ENCODE peak calls at places on chromosomes 7 and 10, in eight cellular contexts. G is HepG2, E is K562, B is GM23338, Q is Panc1, C is HCT116, L is GM12878, N is upper lobe of left lung. Z is an unnamed sample.

GRCh38 chr10:83605783-83606182 is 533.5 kb upstream of the GHITM start:
- ATAC-seq in Q (no peak), L (no peak), B (no peak), C (no peak), N (no peak), E (no peak), G (no peak), Z (no peak)

GRCh38 chr10:60384708-60385398 is 4.8 kb downstream of the ANK3 start:
- ATAC-seq in E (no peak), L (no peak), C (peak), G (no peak), B (no peak), N (peak), Q (peak), Z (peak)

GRCh38 chr7:3194501-3195141 is 106.4 kb upstream of the SDK1 start:
- ATAC-seq in G (peak), C (peak), L (no peak), E (peak), Q (peak), N (peak), B (peak), Z (no peak)

GRCh38 chr10:78367751-78368150 is 334.1 kb downstream of the RPS24 start:
- ATAC-seq in C (no peak), N (no peak), G (no peak), B (no peak), L (no peak), E (no peak), Q (no peak), Z (no peak)

GRCh38 chr7:80681272-80681885 is 42.9 kb downstream of the CD36 start:
- ATAC-seq in B (no peak), L (peak), C (peak), Q (peak), N (peak), G (peak), E (no peak), Z (no peak)

GRCh38 chr10:114557854-114558253 is 100.2 kb downstream of the ABLIM1 start:
- ATAC-seq in B (no peak), Q (no peak), L (no peak), E (no peak), N (no peak), C (no peak), G (no peak), Z (no peak)

GRCh38 chr10:11335167-11335652 is 276.2 kb downstream of the USP6NL start:
- ATAC-seq in L (peak), Q (no peak), B (no peak), C (no peak), G (no peak), E (peak), N (peak), Z (peak)

GRCh38 chr10:6045600-6046457 is 16.3 kb downstream of the IL2RA start:
- ATAC-seq in E (no peak), Q (no peak), G (no peak), B (no peak), C (no peak), N (no peak), L (no peak), Z (no peak)

GRCh38 chr10:109914966-109915365 is 8.3 kb downstream of the XPNPEP1 start:
- ATAC-seq in L (peak), B (no peak), N (peak), Q (peak), E (peak), C (peak), G (peak), Z (no peak)

GRCh38 chr10:34446046-34446445 is 369.1 kb downstream of the PARD3 start:
- ATAC-seq in Q (no peak), L (no peak), C (no peak), B (peak), G (no peak), E (no peak), N (no peak), Z (no peak)

GRCh38 chr10:6310977-6311376 is 108.2 kb downstream of the PFKFB3 start:
- ATAC-seq in Q (no peak), B (no peak), C (no peak), E (no peak), G (no peak), L (peak), N (no peak), Z (no peak)

GRCh38 chr7:105006367-105007139 is 7.5 kb upstream of the KMT2E start:
- ATAC-seq in E (peak), C (peak), L (peak), G (peak), Q (no peak), B (peak), N (no peak), Z (no peak)

GRCh38 chr7:2518737-2519118 is 846 bp upstream of the LFNG start:
- ATAC-seq in Q (no peak), L (no peak), G (no peak), E (no peak), B (peak), C (no peak), N (no peak), Z (no peak)

GRCh38 chr10:91298224-91298862 is 77.9 kb downstream of the PCGF5 start:
- ATAC-seq in G (peak), B (peak), C (peak), L (peak), N (peak), Q (peak), E (peak), Z (peak)
- TF ChIP-seq POLR2AphosphoS5 in G (no peak), B (no peak), C (peak), L (no peak), N (no peak), Q (no peak), E (no peak), Z (no peak)

GRCh38 chr7:28956608-28957063 is 1.5 kb downstream of the TRIL start:
- ATAC-seq in G (peak), E (no peak), B (peak), C (peak), N (peak), Q (peak), L (no peak), Z (peak)
- H3K4me3 ChIP-seq in G (peak), E (no peak), B (peak), C (no peak), N (peak), Q (peak), L (no peak), Z (peak)

GRCh38 chr7:50687575-50688261 is 95.0 kb downstream of the GRB10 start:
- ATAC-seq in Q (no peak), C (no peak), G (no peak), E (no peak), L (no peak), B (no peak), N (peak), Z (peak)
- TF ChIP-seq POLR2AphosphoS5 in Q (no peak), C (no peak), G (no peak), E (no peak), L (no peak), B (no peak), N (no peak), Z (peak)

GRCh38 chr7:68472688-68473087 is 1125.6 kb upstream of the AUTS2 start:
- ATAC-seq in G (no peak), Q (no peak), N (no peak), E (no peak), L (no peak), C (no peak), B (no peak), Z (no peak)

GRCh38 chr7:68470836-68471235 is 1127.4 kb upstream of the AUTS2 start:
- ATAC-seq in L (no peak), C (no peak), G (no peak), B (no peak), E (no peak), N (no peak), Q (no peak), Z (no peak)
- H3K4me3 ChIP-seq in L (no peak), C (no peak), G (no peak), B (no peak), E (no peak), N (no peak), Q (no peak), Z (no peak)

DNA sequence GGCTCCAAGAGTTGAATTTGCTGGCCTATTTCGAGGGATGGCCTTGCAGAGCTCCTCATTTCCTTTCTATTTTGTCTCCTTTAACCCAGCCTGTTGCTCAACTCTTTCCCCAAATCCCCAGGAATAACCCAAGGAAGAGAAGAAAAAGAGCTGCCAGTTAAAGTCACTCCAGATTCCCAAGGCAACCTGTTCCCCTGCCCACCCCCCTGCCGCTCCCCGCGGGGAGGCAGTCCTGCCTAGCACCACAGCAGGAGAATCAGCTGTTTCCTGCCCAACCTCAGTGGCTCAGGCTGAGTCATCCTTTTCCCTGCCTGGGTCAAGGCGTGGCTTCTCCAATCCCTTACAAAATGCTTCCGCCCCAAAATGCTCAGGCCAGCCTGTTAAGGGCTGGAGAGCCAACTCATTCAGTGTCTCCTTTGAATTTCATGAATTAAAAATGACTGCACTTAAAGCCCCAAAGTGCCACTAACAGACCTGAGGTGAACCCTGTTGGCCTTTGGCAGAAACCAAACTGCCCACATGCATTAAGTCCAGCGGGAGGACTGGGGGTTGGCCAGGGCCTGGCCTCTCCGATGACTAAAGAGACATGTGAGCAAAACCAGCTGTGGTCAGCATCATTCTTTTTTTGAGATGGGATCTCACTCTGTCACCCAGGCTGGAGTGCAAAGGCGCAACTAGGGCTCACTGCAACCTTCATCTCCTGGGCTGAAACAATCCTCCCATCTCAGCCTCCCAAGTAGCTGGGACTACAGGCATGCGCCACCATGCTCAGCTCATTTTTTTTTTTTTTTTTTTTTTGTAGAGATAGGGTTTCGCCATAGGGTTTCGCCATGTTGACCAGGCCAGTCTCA is 83.2 kb upstream of the KIF5B start:
- ATAC-seq in N (peak), L (no peak), C (peak), B (peak), Q (peak), E (peak), G (peak), Z (peak)
- TF ChIP-seq POLR2AphosphoS5 in N (no peak), L (no peak), C (peak), B (no peak), Q (no peak), E (peak), G (no peak), Z (peak)

GRCh38 chr7:151838072-151838471 is 38.8 kb downstream of the PRKAG2 start:
- ATAC-seq in G (no peak), C (no peak), L (no peak), E (no peak), Q (no peak), N (peak), B (no peak), Z (peak)

GRCh38 chr7:151836927-151837205 is 40.0 kb downstream of the PRKAG2 start:
- ATAC-seq in Q (no peak), N (no peak), E (no peak), L (no peak), G (no peak), C (no peak), B (no peak), Z (no peak)

GRCh38 chr7:151838861-151839381 is 38.0 kb downstream of the PRKAG2 start:
- ATAC-seq in C (no peak), N (peak), E (no peak), L (peak), Q (no peak), B (no peak), G (no peak), Z (peak)

GRCh38 chr7:151836191-151836926 is 40.6 kb downstream of the PRKAG2 start:
- ATAC-seq in L (no peak), B (no peak), C (no peak), N (no peak), G (no peak), Q (no peak), E (no peak), Z (no peak)

DNA sequence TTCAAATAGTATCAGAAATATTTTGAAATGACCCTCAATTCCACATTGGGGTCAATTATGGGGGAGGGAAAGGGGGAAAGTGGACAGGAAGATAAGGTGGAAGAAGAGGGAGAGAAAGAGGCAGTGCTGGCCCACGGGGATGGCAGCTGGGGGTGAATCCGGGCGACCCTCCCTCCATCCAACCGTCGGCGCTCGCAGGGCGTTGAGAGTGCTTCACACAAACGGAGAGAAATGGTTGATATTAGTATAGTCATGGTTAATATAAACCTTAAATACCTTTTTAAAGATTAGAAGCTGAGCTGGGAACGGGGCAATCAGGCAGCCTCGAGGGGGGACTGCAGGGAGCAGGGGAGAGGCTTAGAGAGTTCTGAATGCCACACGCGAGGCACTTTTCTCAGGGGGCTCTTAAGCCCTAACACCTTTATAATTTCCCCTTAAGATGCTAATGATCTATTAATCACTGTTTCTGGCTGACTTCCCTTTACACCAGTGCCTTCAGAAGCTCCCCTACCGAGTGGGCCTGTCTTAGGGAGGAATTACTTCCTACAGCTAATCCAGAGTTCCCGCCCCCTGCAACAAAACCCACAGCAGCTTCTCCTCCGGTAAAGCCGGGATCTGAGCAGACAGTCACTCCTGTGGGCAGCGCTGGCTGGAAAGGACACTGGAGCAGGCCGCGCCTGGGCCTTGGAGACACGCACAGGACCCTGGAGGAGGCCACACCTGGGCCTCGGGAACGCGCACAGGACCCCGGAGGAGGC is 39.5 kb downstream of the PRKAG2 start:
- ATAC-seq in N (no peak), C (no peak), L (no peak), E (no peak), B (peak), Q (no peak), G (no peak), Z (peak)
- H3K4me3 ChIP-seq in N (no peak), C (no peak), L (no peak), E (no peak), B (no peak), Q (no peak), G (no peak), Z (no peak)